ENCODE peak calls at places on chromosomes 3 and 15, in six cellular contexts. H is fibroblast of lung; J is CD8-positive, alpha-beta T cell; D is psoas muscle; M is colonic mucosa; U is IMR-90. I is an unnamed sample.

GRCh38 chr3:126850370-126851085 is 132.4 kb upstream of the PLXNA1 start:
- DNase-seq in H (peak; percentile 57), J (no peak), D (no peak), M (no peak), U (peak; percentile 78), I (no peak)

GRCh38 chr15:90049030-90049429 is 47.9 kb downstream of the ZNF710 start:
- DNase-seq in H (no peak), J (no peak), D (peak; percentile 42), M (no peak), U (peak; percentile 40), I (no peak)

GRCh38 chr3:135596563-135596962 is 369.0 kb upstream of the PPP2R3A start:
- DNase-seq in H (no peak), J (no peak), D (no peak), M (no peak), U (no peak), I (no peak)

GRCh38 chr15:40108855-40109735 is at the start of gene BMF:
- DNase-seq in H (peak; percentile 99), J (peak; percentile 91), D (peak; percentile 100), M (peak; percentile 100), U (peak; percentile 99), I (peak; percentile 99)

GRCh38 chr15:41557673-41558399 is 1.2 kb upstream of the TYRO3 start:
- DNase-seq in H (peak; percentile 78), J (peak; percentile 47), D (peak; percentile 66), M (peak; percentile 43), U (peak; percentile 67), I (peak; percentile 73)

GRCh38 chr15:96582473-96582872 is 252.0 kb downstream of the NR2F2 start:
- DNase-seq in H (no peak), J (no peak), D (no peak), M (no peak), U (no peak), I (no peak)

GRCh38 chr3:175307642-175308041 is 448.5 kb downstream of the NAALADL2 start:
- DNase-seq in H (no peak), J (no peak), D (no peak), M (no peak), U (no peak), I (no peak)

GRCh38 chr3:136708339-136708985 is 43.7 kb downstream of the STAG1 start:
- DNase-seq in H (peak; percentile 33), J (no peak), D (no peak), M (no peak), U (no peak), I (no peak)

GRCh38 chr15:87702270-87702669 is 554.3 kb downstream of the NTRK3 start:
- DNase-seq in H (no peak), J (no peak), D (no peak), M (no peak), U (no peak), I (no peak)

GRCh38 chr15:70853855-70854668 is at the start of gene LARP6:
- DNase-seq in H (peak; percentile 37), J (no peak), D (peak; percentile 81), M (no peak), U (peak; percentile 36), I (peak; percentile 78)

GRCh38 chr3:38138347-38139190 is at the start of gene MYD88:
- DNase-seq in H (peak; percentile 52), J (peak; percentile 68), D (peak; percentile 88), M (peak; percentile 90), U (peak; percentile 51), I (peak; percentile 44)

GRCh38 chr15:95208988-95209387 is 977.6 kb downstream of the MCTP2 start:
- DNase-seq in H (peak; percentile 2), J (no peak), D (no peak), M (no peak), U (peak; percentile 31), I (no peak)

GRCh38 chr3:182809523-182809922 is 16.2 kb downstream of the ATP11B start:
- DNase-seq in H (no peak), J (no peak), D (no peak), M (no peak), U (no peak), I (no peak)
- H3K4me1 ChIP-seq in H (peaks cover 5% of the 10 kb centered on the region), J (peaks cover 37% of the 10 kb centered on the region), D (peaks cover 53% of the 10 kb centered on the region), M (peaks cover 7% of the 10 kb centered on the region), U (peaks cover 1% of the 10 kb centered on the region), I (peaks cover 13% of the 10 kb centered on the region)

GRCh38 chr3:48747703-48748102 is 30.7 kb upstream of the IP6K2 start:
- DNase-seq in H (no peak), J (no peak), D (peak; percentile 86), M (no peak), U (no peak), I (no peak)
- H3K27ac ChIP-seq in H (no peak overlapping the region), J (no peak overlapping the region), D (peak overlapping the region; percentile 68), M (no peak overlapping the region), U (no peak overlapping the region), I (peak overlapping the region; percentile 14)

DNA sequence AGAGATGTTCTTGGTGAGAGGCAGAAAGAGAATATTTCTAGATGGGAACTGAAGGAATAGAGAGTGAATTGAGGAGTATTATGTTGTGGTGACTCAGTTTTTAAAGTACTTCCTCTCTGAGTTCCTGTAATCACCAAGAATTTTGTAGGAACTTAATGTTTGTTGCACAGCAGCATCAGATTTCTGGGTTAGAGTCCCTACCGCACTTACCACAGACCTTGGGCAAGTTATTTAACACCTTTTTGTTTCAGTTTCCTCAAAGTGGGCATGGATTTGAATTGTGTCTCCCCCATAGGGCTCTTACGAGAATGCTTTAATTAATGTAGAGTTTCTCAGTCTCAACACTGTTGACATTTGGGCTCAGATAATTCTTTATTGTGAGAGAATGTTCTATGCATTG is 22.3 kb upstream of the SCAANT1 start:
- DNase-seq in H (no peak), J (no peak), D (no peak), M (no peak), U (no peak), I (no peak)
- H3K4me1 ChIP-seq in H (no peaks in the 10 kb centered on the region), J (peaks cover 31% of the 10 kb centered on the region), D (peaks cover 39% of the 10 kb centered on the region), M (peaks cover 3% of the 10 kb centered on the region), U (peaks cover 1% of the 10 kb centered on the region), I (no peaks in the 10 kb centered on the region)

GRCh38 chr3:125150525-125151436 is 61.8 kb downstream of the SLC12A8 start:
- DNase-seq in H (peak; percentile 33), J (no peak), D (no peak), M (peak; percentile 69), U (peak; percentile 27), I (peak; percentile 73)

GRCh38 chr3:125151437-125151806 is 61.1 kb downstream of the SLC12A8 start:
- DNase-seq in H (no peak), J (no peak), D (no peak), M (no peak), U (no peak), I (no peak)

GRCh38 chr3:125148016-125148812 is 64.3 kb downstream of the SLC12A8 start:
- DNase-seq in H (no peak), J (no peak), D (no peak), M (no peak), U (no peak), I (no peak)

GRCh38 chr3:125148836-125149235 is 63.7 kb downstream of the SLC12A8 start:
- DNase-seq in H (peak; percentile 59), J (no peak), D (peak; percentile 74), M (no peak), U (peak; percentile 33), I (peak; percentile 86)

GRCh38 chr3:125149462-125149861 is 63.1 kb downstream of the SLC12A8 start:
- DNase-seq in H (no peak), J (no peak), D (no peak), M (no peak), U (no peak), I (no peak)
- H3K27ac ChIP-seq in H (no peak overlapping the region), J (no peak overlapping the region), D (no peak overlapping the region), M (no peak overlapping the region), U (no peak overlapping the region), I (peak overlapping the region; percentile 52)